ENCODE peak calls at places on chromosomes 7 and 10, in eight cellular contexts. C, W, P, E, V, U, F and D are unnamed samples. For H3K27me3, the result is how much of the 10 kb centered on the place peaks cover.

GRCh38 chr10:33535866-33536265 is 201.4 kb upstream of the NRP1 start:
- DNase-seq in C (no peak), W (no peak), P (no peak), E (no peak), V (no peak), U (no peak), F (no peak), D (no peak)

GRCh38 chr7:37690206-37690605 is 6.6 kb downstream of the GPR141 start:
- DNase-seq in C (no peak), W (no peak), P (no peak), E (no peak), V (no peak), U (no peak), F (no peak), D (no peak)

GRCh38 chr10:17831326-17831725 is 22.2 kb downstream of the MRC1 start:
- DNase-seq in C (no peak), W (no peak), P (no peak), E (no peak), V (no peak), U (no peak), F (no peak), D (no peak)

GRCh38 chr7:87146740-87147386 is 5.4 kb upstream of the DMTF1 start:
- DNase-seq in C (no peak), W (no peak), P (peak), E (no peak), V (no peak), U (no peak), F (no peak), D (no peak)

GRCh38 chr7:82677493-82677892 is 233.9 kb upstream of the CACNA2D1 start:
- DNase-seq in C (no peak), W (no peak), P (no peak), E (no peak), V (no peak), U (no peak), F (no peak), D (peak)

GRCh38 chr7:96178581-96178980 is 143.3 kb downstream of the SLC25A13 start:
- DNase-seq in C (no peak), W (no peak), P (no peak), E (no peak), V (no peak), U (peak), F (no peak), D (no peak)

GRCh38 chr10:24444337-24444736 is 235.4 kb downstream of the KIAA1217 start:
- DNase-seq in C (no peak), W (no peak), P (no peak), E (no peak), V (no peak), U (no peak), F (no peak), D (no peak)

GRCh38 chr10:21720090-21720489 is 186.1 kb downstream of the MLLT10 start:
- DNase-seq in C (no peak), W (peak), P (no peak), E (no peak), V (no peak), U (no peak), F (no peak), D (no peak)

GRCh38 chr10:619710-620109 is 69.8 kb downstream of the DIP2C start:
- DNase-seq in C (no peak), W (no peak), P (no peak), E (no peak), V (no peak), U (no peak), F (no peak), D (no peak)

GRCh38 chr10:112955736-112956421 is 5.8 kb downstream of the TCF7L2 start:
- DNase-seq in C (no peak), W (no peak), P (no peak), E (no peak), V (no peak), U (no peak), F (peak), D (no peak)

GRCh38 chr10:58177362-58177947 is 90.2 kb downstream of the IPMK start:
- DNase-seq in C (no peak), W (no peak), P (no peak), E (no peak), V (peak), U (no peak), F (no peak), D (peak)

GRCh38 chr7:115040526-115040925 is 118.6 kb downstream of the MDFIC start:
- DNase-seq in C (no peak), W (no peak), P (no peak), E (no peak), V (no peak), U (no peak), F (no peak), D (no peak)

GRCh38 chr10:3095373-3096139 is 28.2 kb downstream of the PFKP start:
- DNase-seq in C (peak), W (no peak), P (no peak), E (peak), V (peak), U (peak), F (peak), D (no peak)

GRCh38 chr10:73810735-73811465 is 498 bp downstream of the NDST2 start:
- DNase-seq in C (no peak), W (peak), P (peak), E (no peak), V (no peak), U (no peak), F (peak), D (peak)

GRCh38 chr7:91880413-91881241 is at the start of gene MTERF1:
- DNase-seq in C (peak), W (peak), P (peak), E (peak), V (peak), U (peak), F (peak), D (peak)

GRCh38 chr7:45713669-45714520 is 139.7 kb downstream of the ADCY1 start:
- DNase-seq in C (peak), W (no peak), P (no peak), E (no peak), V (no peak), U (no peak), F (no peak), D (no peak)

GRCh38 chr10:71330789-71331404 is 11.8 kb downstream of the SLC29A3 start:
- DNase-seq in C (no peak), W (no peak), P (no peak), E (no peak), V (no peak), U (no peak), F (no peak), D (no peak)

GRCh38 chr10:31932838-31933237 is 4.2 kb upstream of the ARHGAP12 start:
- DNase-seq in C (no peak), W (no peak), P (no peak), E (no peak), V (no peak), U (no peak), F (no peak), D (no peak)

GRCh38 chr7:157685430-157686284 is 348.9 kb downstream of the DNAJB6 start:
- DNase-seq in C (no peak), W (no peak), P (peak), E (no peak), V (no peak), U (no peak), F (no peak), D (no peak)

GRCh38 chr10:88791924-88792323 is 10.6 kb upstream of the LIPM start:
- DNase-seq in C (no peak), W (peak), P (no peak), E (no peak), V (peak), U (no peak), F (no peak), D (no peak)

GRCh38 chr10:95818663-95819062 is 62.7 kb downstream of the ENTPD1 start:
- DNase-seq in C (no peak), W (no peak), P (no peak), E (no peak), V (no peak), U (no peak), F (no peak), D (no peak)

GRCh38 chr10:106959521-106959920 is 205.0 kb downstream of the SORCS1 start:
- DNase-seq in C (no peak), W (no peak), P (no peak), E (no peak), V (no peak), U (no peak), F (no peak), D (no peak)

GRCh38 chr7:77825140-77825539 is 26.6 kb downstream of the PHTF2 start:
- DNase-seq in C (no peak), W (no peak), P (no peak), E (no peak), V (no peak), U (no peak), F (no peak), D (no peak)

GRCh38 chr7:143415696-143416095 is 7.0 kb upstream of the EPHA1 start:
- DNase-seq in C (no peak), W (no peak), P (no peak), E (no peak), V (no peak), U (peak), F (no peak), D (no peak)

GRCh38 chr7:109449760-109450159 is 880.1 kb downstream of the DNAJB9 start:
- DNase-seq in C (no peak), W (no peak), P (no peak), E (no peak), V (no peak), U (no peak), F (no peak), D (no peak)

GRCh38 chr10:96721207-96721572 is 876 bp upstream of the PIK3AP1 start:
- DNase-seq in C (no peak), W (no peak), P (no peak), E (no peak), V (no peak), U (no peak), F (no peak), D (no peak)

GRCh38 chr7:122485841-122486240 is 181.3 kb upstream of the FEZF1 start:
- DNase-seq in C (no peak), W (no peak), P (no peak), E (no peak), V (no peak), U (no peak), F (no peak), D (no peak)

GRCh38 chr10:91185239-91185875 is 35.1 kb upstream of the PCGF5 start:
- DNase-seq in C (no peak), W (peak), P (no peak), E (peak), V (peak), U (no peak), F (no peak), D (no peak)

GRCh38 chr7:120226188-120226587 is 46.8 kb upstream of the KCND2 start:
- DNase-seq in C (no peak), W (no peak), P (no peak), E (no peak), V (no peak), U (no peak), F (no peak), D (no peak)

GRCh38 chr7:26426096-26426495 is 134.4 kb downstream of the SNX10 start:
- DNase-seq in C (no peak), W (no peak), P (no peak), E (no peak), V (no peak), U (no peak), F (no peak), D (no peak)

GRCh38 chr7:36765605-36766004 is 41.3 kb upstream of the AOAH start:
- DNase-seq in C (no peak), W (no peak), P (no peak), E (no peak), V (peak), U (no peak), F (no peak), D (no peak)

GRCh38 chr7:136998495-136998894 is 130.0 kb downstream of the CHRM2 start:
- DNase-seq in C (no peak), W (no peak), P (no peak), E (no peak), V (no peak), U (no peak), F (no peak), D (no peak)
- H3K27me3 ChIP-seq in C (under half), W (under half), P (under half), E (under half), V (under half), U (under half), F (under half), D (under half)

GRCh38 chr7:7202375-7202720 is 20.0 kb downstream of the C1GALT1 start:
- DNase-seq in C (no peak), W (no peak), P (no peak), E (no peak), V (no peak), U (no peak), F (no peak), D (no peak)

GRCh38 chr7:7203813-7204575 is 21.6 kb downstream of the C1GALT1 start:
- DNase-seq in C (no peak), W (no peak), P (no peak), E (no peak), V (no peak), U (no peak), F (no peak), D (no peak)

GRCh38 chr7:7201583-7202374 is 19.4 kb downstream of the C1GALT1 start:
- DNase-seq in C (no peak), W (peak), P (no peak), E (no peak), V (no peak), U (no peak), F (peak), D (peak)
- H3K4me3 ChIP-seq in C (no peak), W (no peak), P (no peak), E (no peak), V (no peak), U (peak), F (no peak), D (peak)

GRCh38 chr7:135974667-135975066 is 2.5 kb downstream of the MTPN start:
- DNase-seq in C (no peak), W (no peak), P (no peak), E (no peak), V (no peak), U (no peak), F (no peak), D (no peak)
- H3K27ac ChIP-seq in C (no peak), W (no peak), P (no peak), E (no peak), V (no peak), U (no peak), F (no peak), D (peak)

GRCh38 chr10:12466701-12467100 is 117.4 kb downstream of the CAMK1D start:
- DNase-seq in C (no peak), W (no peak), P (no peak), E (no peak), V (no peak), U (no peak), F (no peak), D (no peak)

GRCh38 chr10:12465385-12466136 is 116.2 kb downstream of the CAMK1D start:
- DNase-seq in C (no peak), W (no peak), P (no peak), E (no peak), V (no peak), U (no peak), F (no peak), D (no peak)

GRCh38 chr10:12459338-12459737 is 110.0 kb downstream of the CAMK1D start:
- DNase-seq in C (no peak), W (no peak), P (no peak), E (no peak), V (no peak), U (no peak), F (no peak), D (no peak)

GRCh38 chr10:12459776-12460175 is 110.4 kb downstream of the CAMK1D start:
- DNase-seq in C (no peak), W (no peak), P (no peak), E (no peak), V (no peak), U (no peak), F (no peak), D (no peak)

GRCh38 chr10:12463459-12463838 is 114.1 kb downstream of the CAMK1D start:
- DNase-seq in C (no peak), W (no peak), P (no peak), E (no peak), V (no peak), U (no peak), F (no peak), D (no peak)
- H3K27me3 ChIP-seq in C (under half), W (under half), P (under half), E (under half), V (under half), U (under half), F (under half), D (under half)

GRCh38 chr10:51694369-51694768 is 5.0 kb downstream of the CSTF2T start:
- DNase-seq in C (no peak), W (no peak), P (no peak), E (no peak), V (no peak), U (no peak), F (no peak), D (no peak)

GRCh38 chr10:51699145-51699474 is 285 bp downstream of the CSTF2T start:
- DNase-seq in C (no peak), W (no peak), P (no peak), E (no peak), V (no peak), U (no peak), F (no peak), D (no peak)

GRCh38 chr10:51698473-51699063 is 827 bp downstream of the CSTF2T start:
- DNase-seq in C (no peak), W (peak), P (no peak), E (no peak), V (no peak), U (no peak), F (no peak), D (no peak)

GRCh38 chr10:51699475-51700227 is at the start of gene CSTF2T:
- DNase-seq in C (peak), W (peak), P (peak), E (peak), V (peak), U (peak), F (peak), D (peak)

DNA sequence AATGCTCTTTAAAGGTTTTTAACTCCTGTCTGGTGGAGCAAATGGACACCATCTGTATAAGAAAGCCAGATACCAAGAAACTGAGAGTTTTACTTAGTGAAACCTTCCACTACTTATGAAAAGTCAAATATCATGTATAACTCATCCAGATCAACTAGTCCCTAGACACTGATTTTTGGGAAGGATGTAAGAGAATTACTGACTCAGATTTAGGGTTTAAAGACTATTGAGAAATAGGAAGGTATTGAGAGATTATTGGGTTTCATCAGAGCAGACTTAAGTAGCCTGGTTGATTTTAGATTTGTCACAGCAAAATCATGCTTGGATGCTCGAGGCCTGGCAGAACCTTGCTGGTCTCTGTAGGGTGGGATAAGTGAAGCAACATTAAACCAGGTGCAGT is 3.1 kb downstream of the CSTF2T start:
- DNase-seq in C (no peak), W (no peak), P (no peak), E (no peak), V (no peak), U (no peak), F (no peak), D (no peak)
- H3K4me3 ChIP-seq in C (no peak), W (no peak), P (no peak), E (peak), V (no peak), U (no peak), F (no peak), D (no peak)

GRCh38 chr7:102400360-102400759 is 4.2 kb downstream of the PRKRIP1 start:
- DNase-seq in C (no peak), W (no peak), P (no peak), E (no peak), V (no peak), U (no peak), F (no peak), D (no peak)
- H3K27ac ChIP-seq in C (no peak), W (no peak), P (no peak), E (no peak), V (no peak), U (no peak), F (no peak), D (no peak)